ENCODE peak calls at places on chromosomes 7 and 10, in four cellular contexts. H, U, N and I are unnamed samples.

GRCh38 chr10:29908977-29909376 is 150.4 kb downstream of the JCAD start:
- DNase-seq in H (no peak), U (no peak), N (no peak), I (no peak)

GRCh38 chr10:119706521-119707278 is 19.1 kb upstream of the INPP5F start:
- DNase-seq in N (no peak), U (no peak), H (no peak), I (no peak)

GRCh38 chr10:98150544-98150943 is 16.1 kb downstream of the R3HCC1L start:
- DNase-seq in U (no peak), H (no peak), N (no peak), I (no peak)

GRCh38 chr10:77332256-77332655 is 305.4 kb downstream of the KCNMA1 start:
- DNase-seq in N (no peak), H (no peak), U (no peak), I (no peak)

GRCh38 chr10:114239117-114239993 is at the start of gene VWA2:
- DNase-seq in N (peak; percentile 23), U (peak; percentile 61), H (no peak), I (no peak)

GRCh38 chr7:25282194-25282593 is 53.9 kb upstream of the NPVF start:
- DNase-seq in U (no peak), N (no peak), H (no peak), I (no peak)

GRCh38 chr10:119006451-119007210 is 22.9 kb upstream of the NANOS1 start:
- DNase-seq in U (peak; percentile 54), H (no peak), N (no peak), I (no peak)

GRCh38 chr10:89478085-89478738 is 57.2 kb downstream of the SLC16A12 start:
- DNase-seq in H (no peak), N (no peak), U (no peak), I (no peak)

GRCh38 chr7:22582860-22583640 is 83.1 kb upstream of the STEAP1B start:
- DNase-seq in N (no peak), H (no peak), U (peak; percentile 68), I (no peak)
- H3K27ac ChIP-seq in N (peak overlapping the region; percentile 47), H (no peak overlapping the region), U (peak overlapping the region; percentile 53), I (no peak overlapping the region)

GRCh38 chr10:103640436-103641181 is 147.1 kb downstream of the NEURL1 start:
- DNase-seq in H (no peak), U (no peak), N (no peak), I (no peak)
- H3K4me1 ChIP-seq in H (no peaks in the 10 kb centered on the region), U (peaks cover 12% of the 10 kb centered on the region), N (peaks cover 76% of the 10 kb centered on the region), I (peaks cover 48% of the 10 kb centered on the region)

DNA sequence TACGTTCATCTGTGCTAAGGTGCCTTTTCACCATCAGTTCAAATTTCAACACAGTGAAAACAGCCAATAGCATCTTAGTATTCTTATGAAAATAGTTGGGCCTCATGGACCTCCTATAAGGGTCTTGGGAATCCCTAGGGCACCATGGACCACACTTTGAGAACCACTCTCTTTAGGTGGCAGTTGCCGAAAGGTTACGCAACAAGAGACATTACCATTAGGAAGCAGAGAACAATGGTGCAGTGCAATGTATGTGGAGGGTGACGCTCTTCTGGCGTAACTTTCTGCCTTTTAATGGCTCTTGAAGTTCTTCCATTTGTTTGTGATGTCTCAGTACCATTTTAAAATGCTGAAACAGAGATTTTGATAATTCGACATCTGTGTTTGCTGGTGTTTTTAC is 131.1 kb downstream of the CNNM2 start:
- DNase-seq in U (no peak), N (no peak), H (no peak), I (peak; percentile 13)
- H3K27ac ChIP-seq in U (no peak overlapping the region), N (no peak overlapping the region), H (no peak overlapping the region), I (no peak overlapping the region)

DNA sequence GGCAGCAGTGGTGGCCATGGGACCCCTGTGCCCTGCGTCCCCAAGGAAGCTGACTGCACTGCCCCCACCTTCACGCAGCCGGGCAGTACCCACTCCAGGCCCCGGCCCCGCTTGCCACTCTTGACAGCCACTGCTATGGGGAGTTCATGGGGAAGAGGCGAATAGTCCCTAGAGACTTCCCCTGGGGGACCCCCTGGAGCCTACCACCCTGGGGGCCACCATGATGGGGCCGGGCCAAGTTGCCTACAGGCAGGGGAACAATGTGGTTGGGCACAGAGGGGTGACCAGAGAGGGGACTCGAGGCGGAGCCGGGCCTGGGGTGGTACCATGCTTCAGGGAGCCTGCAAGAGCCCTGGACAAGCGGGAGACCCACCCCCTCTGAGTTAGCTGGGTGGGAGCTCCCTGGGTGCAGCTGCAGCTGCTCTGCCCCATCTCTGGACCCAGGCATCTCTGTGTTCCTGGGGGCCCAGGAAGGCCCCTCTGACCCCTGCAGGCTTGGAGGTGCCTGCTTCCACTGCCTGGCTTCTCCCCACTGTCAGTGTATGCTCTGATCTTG is 567.6 kb downstream of the GRM8 start:
- DNase-seq in N (no peak), U (no peak), H (no peak), I (no peak)
- H3K4me1 ChIP-seq in N (no peaks in the 10 kb centered on the region), U (no peaks in the 10 kb centered on the region), H (no peaks in the 10 kb centered on the region), I (no peaks in the 10 kb centered on the region)

GRCh38 chr10:3898821-3899220 is 113.8 kb upstream of the KLF6 start:
- DNase-seq in U (peak; percentile 47), N (no peak), H (no peak), I (no peak)

GRCh38 chr10:3904419-3904975 is 119.5 kb upstream of the KLF6 start:
- DNase-seq in N (no peak), U (no peak), H (no peak), I (no peak)

GRCh38 chr10:3901370-3901769 is 116.4 kb upstream of the KLF6 start:
- DNase-seq in N (no peak), U (no peak), H (no peak), I (no peak)

GRCh38 chr10:3902809-3903410 is 117.9 kb upstream of the KLF6 start:
- DNase-seq in H (no peak), U (no peak), N (no peak), I (no peak)

GRCh38 chr10:3902054-3902808 is 117.2 kb upstream of the KLF6 start:
- DNase-seq in N (peak; percentile 40), U (peak; percentile 67), H (peak; percentile 29), I (no peak)
- H3K27ac ChIP-seq in N (peak overlapping the region; percentile 59), U (peak overlapping the region; percentile 51), H (peak overlapping the region; percentile 57), I (no peak overlapping the region)

DNA sequence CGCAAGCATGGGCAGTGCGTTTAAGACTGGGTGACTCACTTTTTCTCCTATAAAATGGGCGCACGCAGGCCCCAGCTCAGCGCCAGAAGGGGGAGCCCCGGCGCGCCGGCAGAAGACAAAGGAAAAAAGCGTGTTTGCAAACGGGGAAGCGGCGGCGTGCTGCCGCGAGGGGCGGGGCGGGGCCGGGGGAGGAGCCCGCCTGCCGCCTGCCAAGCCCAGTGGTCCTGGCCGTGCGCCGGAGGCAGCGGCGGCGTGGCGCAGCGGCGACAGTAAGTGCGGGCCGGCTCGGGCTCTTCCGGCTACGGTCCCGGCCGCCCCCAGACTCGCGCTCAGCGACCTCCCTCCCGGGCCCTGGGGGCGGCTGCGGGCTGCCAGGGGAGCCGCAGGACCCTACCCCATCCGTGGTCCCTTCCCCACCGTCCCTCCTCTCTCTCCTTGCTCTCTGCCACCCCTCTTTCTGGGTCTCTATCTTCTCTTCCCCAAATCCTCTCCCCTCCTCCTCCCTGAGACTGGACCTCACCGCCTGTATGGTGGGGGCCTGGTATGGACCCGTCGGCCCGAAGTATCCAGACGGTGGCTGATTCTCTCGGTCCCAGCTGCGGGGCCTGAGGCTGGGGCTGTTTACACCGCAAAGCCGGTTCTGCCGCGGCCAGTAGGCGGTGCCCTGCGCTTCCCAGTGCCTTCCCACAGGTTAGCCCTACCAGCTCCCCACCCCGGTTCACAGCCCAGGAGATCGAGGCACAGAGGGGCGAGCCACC is at the start of gene SLC29A3:
- DNase-seq in H (peak; percentile 76), U (peak; percentile 87), N (peak; percentile 83), I (peak; percentile 86)
- H3K4me1 ChIP-seq in H (peaks cover 14% of the 10 kb centered on the region), U (peaks cover 14% of the 10 kb centered on the region), N (peaks cover 28% of the 10 kb centered on the region), I (peaks cover 5% of the 10 kb centered on the region)

GRCh38 chr10:113041324-113041723 is 91.3 kb downstream of the TCF7L2 start:
- DNase-seq in H (no peak), N (no peak), U (no peak), I (peak; percentile 57)
- H3K27ac ChIP-seq in H (no peak overlapping the region), N (no peak overlapping the region), U (no peak overlapping the region), I (peak overlapping the region; percentile 69)

GRCh38 chr10:74415440-74415839 is 264.4 kb downstream of the ADK start:
- DNase-seq in U (no peak), N (no peak), H (no peak), I (no peak)

GRCh38 chr10:74418285-74418872 is 267.4 kb downstream of the ADK start:
- DNase-seq in H (no peak), N (no peak), U (no peak), I (no peak)

GRCh38 chr10:74424565-74424964 is 273.5 kb downstream of the ADK start:
- DNase-seq in H (no peak), U (no peak), N (no peak), I (no peak)

GRCh38 chr10:74417397-74417796 is 266.4 kb downstream of the ADK start:
- DNase-seq in N (no peak), H (no peak), U (no peak), I (no peak)

DNA sequence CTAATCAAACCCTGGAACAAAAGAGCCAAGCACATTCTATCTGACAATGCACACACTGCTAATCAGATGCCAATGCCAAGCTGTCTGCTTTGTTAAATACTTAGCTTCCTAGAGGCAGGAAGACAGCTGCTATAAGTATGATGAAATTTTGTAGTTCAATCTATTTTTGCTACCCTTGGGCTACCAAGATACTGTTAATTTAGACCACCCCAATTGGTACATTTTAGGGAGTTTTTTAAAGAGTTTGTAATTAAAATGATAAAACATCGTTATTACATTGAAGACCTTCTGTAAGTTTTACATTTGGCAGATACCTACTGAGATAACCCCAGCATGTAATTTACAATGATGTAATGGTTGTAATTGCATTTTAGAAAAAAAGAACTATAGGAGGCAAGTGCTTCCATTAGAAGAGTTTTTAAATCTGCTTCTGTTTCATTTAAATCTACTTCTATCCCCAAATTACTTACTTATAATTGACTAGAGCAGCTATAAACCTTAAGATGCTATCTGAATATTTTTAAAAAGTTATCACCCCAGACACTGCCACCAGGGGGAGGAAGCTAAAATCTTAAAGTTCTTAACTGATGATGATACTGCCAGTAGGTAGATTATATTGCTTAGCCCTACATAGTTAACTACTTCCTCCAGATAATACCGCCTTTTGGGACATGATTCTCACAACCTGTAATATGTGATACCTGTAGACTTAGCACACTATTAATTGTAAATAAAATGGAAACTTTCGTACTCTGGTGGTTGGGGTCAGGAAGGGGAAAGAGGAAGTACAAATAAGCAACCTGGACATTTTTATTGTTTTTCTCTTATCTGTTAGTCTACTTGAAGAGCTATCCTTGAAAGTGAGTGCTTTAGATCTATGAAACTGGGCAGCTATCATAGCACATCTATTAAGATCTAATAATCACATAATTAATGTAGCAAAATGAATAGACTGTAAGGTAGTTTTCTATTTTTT is 268.8 kb downstream of the ADK start:
- DNase-seq in H (peak; percentile 15), N (no peak), U (no peak), I (no peak)
- H3K4me1 ChIP-seq in H (no peaks in the 10 kb centered on the region), N (peaks cover 20% of the 10 kb centered on the region), U (no peaks in the 10 kb centered on the region), I (no peaks in the 10 kb centered on the region)